ENCODE peak calls at places on chromosomes 3 and 15, in six cellular contexts. One of them, this sample, is unnamed.
A peak's percentile ranks its signal among the peaks of the same experiment; 100 is the strongest.

GRCh38 chr3:38397320-38397719 is 50.7 kb downstream of the XYLB start:
- DNase-seq in central memory CD4-positive, alpha-beta T cell: no peak
- DNase-seq in nucleus accumbens: no peak
- DNase-seq in GM19239: no peak
- DNase-seq in WTC11: peak; percentile 70
- DNase-seq in M059J: peak; percentile 20
- DNase-seq in this sample: no peak

GRCh38 chr15:101055411-101055810 is 136.3 kb downstream of the LRRK1 start:
- DNase-seq in central memory CD4-positive, alpha-beta T cell: no peak
- DNase-seq in nucleus accumbens: no peak
- DNase-seq in GM19239: no peak
- DNase-seq in WTC11: no peak
- DNase-seq in M059J: no peak
- DNase-seq in this sample: no peak

GRCh38 chr15:41513282-41514227 is at the start of gene LTK:
- DNase-seq in central memory CD4-positive, alpha-beta T cell: no peak
- DNase-seq in nucleus accumbens: no peak
- DNase-seq in GM19239: no peak
- DNase-seq in WTC11: peak; percentile 59
- DNase-seq in M059J: no peak
- DNase-seq in this sample: no peak

GRCh38 chr15:60751985-60752952 is 273.3 kb upstream of the ICE2 start:
- DNase-seq in central memory CD4-positive, alpha-beta T cell: no peak
- DNase-seq in nucleus accumbens: peak; percentile 13
- DNase-seq in GM19239: no peak
- DNase-seq in WTC11: no peak
- DNase-seq in M059J: peak; percentile 4
- DNase-seq in this sample: no peak

GRCh38 chr3:9688961-9689360 is 14.7 kb upstream of the CPNE9 start:
- DNase-seq in central memory CD4-positive, alpha-beta T cell: no peak
- DNase-seq in nucleus accumbens: no peak
- DNase-seq in GM19239: no peak
- DNase-seq in WTC11: no peak
- DNase-seq in M059J: no peak
- DNase-seq in this sample: no peak

GRCh38 chr3:191141728-191142127 is 57.3 kb upstream of the OSTN start:
- DNase-seq in central memory CD4-positive, alpha-beta T cell: no peak
- DNase-seq in nucleus accumbens: no peak
- DNase-seq in GM19239: no peak
- DNase-seq in WTC11: no peak
- DNase-seq in M059J: peak; percentile 92
- DNase-seq in this sample: no peak

GRCh38 chr3:41961061-41961749 is 698 bp downstream of the ULK4 start:
- DNase-seq in central memory CD4-positive, alpha-beta T cell: peak; percentile 65
- DNase-seq in nucleus accumbens: peak; percentile 45
- DNase-seq in GM19239: peak; percentile 17
- DNase-seq in WTC11: peak; percentile 55
- DNase-seq in M059J: peak; percentile 57
- DNase-seq in this sample: peak; percentile 34

GRCh38 chr3:153640689-153641308 is 478.8 kb downstream of the RAP2B start:
- DNase-seq in central memory CD4-positive, alpha-beta T cell: no peak
- DNase-seq in nucleus accumbens: no peak
- DNase-seq in GM19239: no peak
- DNase-seq in WTC11: peak; percentile 60
- DNase-seq in M059J: no peak
- DNase-seq in this sample: no peak

GRCh38 chr15:93974804-93975481 is 256.4 kb upstream of the MCTP2 start:
- DNase-seq in central memory CD4-positive, alpha-beta T cell: no peak
- DNase-seq in nucleus accumbens: no peak
- DNase-seq in GM19239: no peak
- DNase-seq in WTC11: peak; percentile 22
- DNase-seq in M059J: peak; percentile 10
- DNase-seq in this sample: no peak

GRCh38 chr3:197428961-197429360 is 126.8 kb downstream of the BDH1 start:
- DNase-seq in central memory CD4-positive, alpha-beta T cell: no peak
- DNase-seq in nucleus accumbens: no peak
- DNase-seq in GM19239: no peak
- DNase-seq in WTC11: no peak
- DNase-seq in M059J: no peak
- DNase-seq in this sample: no peak

GRCh38 chr15:55799287-55800212 is 56.6 kb upstream of the PRTG start:
- DNase-seq in central memory CD4-positive, alpha-beta T cell: no peak
- DNase-seq in nucleus accumbens: no peak
- DNase-seq in GM19239: peak; percentile 13
- DNase-seq in WTC11: peak; percentile 79
- DNase-seq in M059J: peak; percentile 71
- DNase-seq in this sample: no peak

This sample was measured in activated T-helper 1 cell treated with anti-CD3 and anti-CD28 coated beads, Interleukin-2, amount 50 U/mL, for 16 hours.